ENCODE peak calls at places on chromosomes 6 and 20, in seven cellular contexts. V is HCT116, N is GM12878, X is H1, S is K562, I is SK-N-SH, J is HepG2. C is an unnamed sample.

GRCh38 chr20:8094415-8094818 is 37.6 kb upstream of the PLCB1 start:
- DNase-seq in V (no peak), N (no peak), X (no peak), S (no peak), I (no peak), J (no peak), C (peak)

GRCh38 chr6:113640046-113640445 is 217.1 kb upstream of the MARCKS start:
- DNase-seq in V (no peak), N (no peak), X (no peak), S (no peak), I (no peak), J (no peak), C (peak)

GRCh38 chr20:19992996-19993908 is 23.9 kb upstream of the NAA20 start:
- DNase-seq in V (peak), N (no peak), X (no peak), S (no peak), I (peak), J (peak), C (no peak)

GRCh38 chr20:39291301-39291700 is 329.2 kb downstream of the DHX35 start:
- DNase-seq in V (no peak), N (no peak), X (no peak), S (no peak), I (no peak), J (no peak), C (no peak)

GRCh38 chr6:70547905-70548304 is 18.8 kb upstream of the SDHAF4 start:
- DNase-seq in V (no peak), N (no peak), X (no peak), S (no peak), I (no peak), J (no peak), C (no peak)

GRCh38 chr6:166386111-166386510 is 3.4 kb upstream of the MPC1 start:
- DNase-seq in V (no peak), N (no peak), X (no peak), S (no peak), I (no peak), J (no peak), C (no peak)

GRCh38 chr6:143998686-143999085 is 9.4 kb downstream of the PLAGL1 start:
- DNase-seq in V (no peak), N (no peak), X (no peak), S (no peak), I (no peak), J (no peak), C (no peak)

GRCh38 chr6:89976141-89977020 is 82.1 kb downstream of the GJA10 start:
- DNase-seq in V (no peak), N (no peak), X (no peak), S (no peak), I (no peak), J (no peak), C (no peak)

GRCh38 chr6:159094444-159095252 is 49.9 kb upstream of the TAGAP start:
- DNase-seq in V (no peak), N (no peak), X (no peak), S (no peak), I (no peak), J (no peak), C (no peak)

GRCh38 chr6:17879224-17879623 is 108.2 kb downstream of the KIF13A start:
- DNase-seq in V (no peak), N (no peak), X (no peak), S (no peak), I (no peak), J (no peak), C (no peak)

GRCh38 chr6:75317503-75318206 is 33.1 kb upstream of the TMEM30A start:
- DNase-seq in V (no peak), N (no peak), X (no peak), S (no peak), I (no peak), J (no peak), C (no peak)

GRCh38 chr6:109236140-109237081 is 141.1 kb downstream of the CEP57L1 start:
- DNase-seq in V (no peak), N (no peak), X (peak), S (peak), I (no peak), J (peak), C (peak)

GRCh38 chr20:34904202-34904621 is 27.8 kb downstream of the ACSS2 start:
- DNase-seq in V (no peak), N (no peak), X (no peak), S (peak), I (no peak), J (no peak), C (no peak)

GRCh38 chr20:51712501-51713212 is 55.5 kb downstream of the ATP9A start:
- DNase-seq in V (peak), N (no peak), X (no peak), S (peak), I (peak), J (peak), C (peak)

GRCh38 chr20:47352332-47353223 is 3.9 kb downstream of the ZMYND8 start:
- DNase-seq in V (no peak), N (no peak), X (no peak), S (no peak), I (peak), J (no peak), C (peak)

GRCh38 chr20:8116067-8116811 is 15.8 kb upstream of the PLCB1 start:
- DNase-seq in V (no peak), N (no peak), X (no peak), S (no peak), I (no peak), J (peak), C (no peak)

GRCh38 chr20:63735859-63736718 is at the start of gene LIME1:
- DNase-seq in V (no peak), N (no peak), X (no peak), S (peak), I (peak), J (no peak), C (peak)

GRCh38 chr6:52233975-52234823 is 10.1 kb downstream of the IL17F start:
- DNase-seq in V (peak), N (no peak), X (peak), S (peak), I (peak), J (peak), C (peak)

GRCh38 chr20:6665161-6665560 is 102.3 kb upstream of the BMP2 start:
- DNase-seq in V (no peak), N (no peak), X (no peak), S (no peak), I (no peak), J (no peak), C (no peak)

GRCh38 chr6:87289571-87289970 is 32.8 kb upstream of the SMIM8 start:
- DNase-seq in V (no peak), N (no peak), X (no peak), S (no peak), I (no peak), J (no peak), C (no peak)

GRCh38 chr6:156686429-156686939 is 90.7 kb upstream of the ARID1B start:
- DNase-seq in V (no peak), N (no peak), X (no peak), S (no peak), I (peak), J (peak), C (no peak)

GRCh38 chr20:49979030-49979832 is 3.5 kb upstream of the SNAI1 start:
- DNase-seq in V (peak), N (no peak), X (no peak), S (peak), I (peak), J (peak), C (peak)

GRCh38 chr6:166257911-166258318 is 50.3 kb downstream of the PRR18 start:
- DNase-seq in V (no peak), N (no peak), X (no peak), S (no peak), I (no peak), J (no peak), C (no peak)

GRCh38 chr6:37209461-37210205 is 39.7 kb downstream of the PIM1 start:
- DNase-seq in V (no peak), N (no peak), X (no peak), S (peak), I (no peak), J (no peak), C (no peak)

GRCh38 chr20:11686900-11687543 is 230.7 kb upstream of the BTBD3 start:
- DNase-seq in V (no peak), N (no peak), X (no peak), S (no peak), I (no peak), J (no peak), C (no peak)

GRCh38 chr20:15098351-15098750 is 760.9 kb upstream of the FLRT3 start:
- DNase-seq in V (no peak), N (no peak), X (no peak), S (no peak), I (no peak), J (no peak), C (no peak)

GRCh38 chr6:39059496-39060310 is 11.1 kb downstream of the GLP1R start:
- DNase-seq in V (no peak), N (no peak), X (no peak), S (no peak), I (peak), J (no peak), C (no peak)

GRCh38 chr6:119148102-119148824 is 69.8 kb upstream of the FAM184A start:
- DNase-seq in V (peak), N (no peak), X (no peak), S (peak), I (peak), J (peak), C (peak)

GRCh38 chr6:113015249-113015648 is 668.1 kb downstream of the RFPL4B start:
- DNase-seq in V (no peak), N (no peak), X (no peak), S (no peak), I (no peak), J (no peak), C (no peak)

GRCh38 chr20:15703171-15703911 is 869.9 kb downstream of the KIF16B start:
- DNase-seq in V (no peak), N (no peak), X (no peak), S (no peak), I (no peak), J (peak), C (no peak)

GRCh38 chr6:33904050-33904827 is 100.4 kb upstream of the MLN start:
- DNase-seq in V (no peak), N (peak), X (no peak), S (peak), I (no peak), J (no peak), C (peak)

GRCh38 chr6:111552999-111553398 is 52.7 kb downstream of the TRAF3IP2 start:
- DNase-seq in V (no peak), N (no peak), X (no peak), S (no peak), I (no peak), J (no peak), C (no peak)

DNA sequence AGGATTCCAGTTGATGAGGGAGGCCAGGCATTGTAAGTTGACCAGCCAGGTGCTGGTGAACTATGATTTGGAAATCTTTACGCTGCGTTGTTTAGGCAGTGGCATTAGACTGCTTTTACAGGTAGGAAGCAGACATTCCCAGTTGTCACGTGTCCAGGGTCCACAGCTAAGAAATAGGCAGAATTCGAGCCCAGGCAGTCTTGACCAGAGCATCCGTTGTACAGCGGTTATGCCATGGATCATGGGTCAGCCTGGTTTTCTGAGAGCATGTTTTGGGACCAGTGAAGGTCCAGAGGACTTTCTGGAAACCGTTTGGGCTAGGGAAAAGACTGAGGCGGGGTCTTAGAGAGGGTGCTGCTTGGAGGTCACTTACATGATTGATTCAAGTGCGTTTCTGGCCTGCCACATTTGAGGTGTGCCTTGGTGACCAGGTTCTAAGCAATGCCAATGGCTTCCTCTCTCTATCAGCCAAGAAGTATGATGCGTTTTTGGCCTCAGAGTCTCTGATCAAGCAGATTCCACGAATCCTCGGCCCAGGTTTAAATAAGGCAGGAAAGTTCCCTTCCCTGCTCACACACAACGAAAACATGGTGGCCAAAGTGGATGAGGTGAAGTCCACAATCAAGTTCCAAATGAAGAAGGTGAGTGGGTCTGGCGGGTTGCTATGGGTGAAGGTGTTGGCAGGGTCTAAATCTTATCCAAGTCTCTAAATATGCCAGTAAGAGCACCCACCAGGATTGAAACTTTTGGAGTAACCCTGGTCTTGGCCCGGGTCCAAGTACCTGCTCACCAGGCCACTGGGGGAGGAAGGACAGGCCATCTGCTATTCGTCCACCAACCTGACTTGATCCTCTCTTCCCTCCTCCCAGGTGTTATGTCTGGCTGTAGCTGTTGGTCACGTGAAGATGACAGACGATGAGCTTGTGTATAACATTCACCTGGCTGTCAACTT is 1.8 kb downstream of the RPL10A start:
- DNase-seq in V (no peak), N (no peak), X (no peak), S (peak), I (peak), J (peak), C (peak)
- TF ChIP-seq JUND in V (no peak), N (no peak), X (no peak), S (peak), I (no peak), J (no peak), C (no peak)

DNA sequence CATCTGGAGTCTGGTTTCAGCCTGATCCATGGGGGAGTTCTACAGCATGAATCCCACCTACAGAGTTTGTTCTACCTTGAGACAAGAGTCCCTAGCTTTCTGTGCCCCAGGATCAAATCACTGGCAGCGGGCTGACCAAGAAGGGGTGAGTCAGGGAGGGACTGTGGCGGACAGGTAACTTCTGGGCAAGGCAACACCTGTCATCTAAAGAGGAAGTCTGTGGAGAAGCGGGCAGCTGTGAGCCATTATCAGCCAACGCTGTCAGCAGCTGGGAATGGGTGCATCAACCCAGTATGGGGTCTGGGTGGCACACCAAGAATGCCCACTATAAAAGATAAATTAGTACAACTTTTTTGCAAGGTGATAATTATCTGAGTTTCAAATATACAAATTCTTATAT is 45.9 kb downstream of the UBE3D start:
- DNase-seq in V (no peak), N (no peak), X (peak), S (no peak), I (no peak), J (no peak), C (no peak)
- TF ChIP-seq JUND in V (no peak), N (no peak), X (no peak), S (no peak), I (no peak), J (no peak), C (no peak)

GRCh38 chr6:44041461-44042260 is 85.6 kb downstream of the MRPL14 start:
- DNase-seq in V (peak), N (no peak), X (peak), S (peak), I (no peak), J (no peak), C (no peak)
- TF ChIP-seq JUND in V (no peak), N (no peak), X (peak), S (peak), I (peak), J (no peak), C (no peak)

DNA sequence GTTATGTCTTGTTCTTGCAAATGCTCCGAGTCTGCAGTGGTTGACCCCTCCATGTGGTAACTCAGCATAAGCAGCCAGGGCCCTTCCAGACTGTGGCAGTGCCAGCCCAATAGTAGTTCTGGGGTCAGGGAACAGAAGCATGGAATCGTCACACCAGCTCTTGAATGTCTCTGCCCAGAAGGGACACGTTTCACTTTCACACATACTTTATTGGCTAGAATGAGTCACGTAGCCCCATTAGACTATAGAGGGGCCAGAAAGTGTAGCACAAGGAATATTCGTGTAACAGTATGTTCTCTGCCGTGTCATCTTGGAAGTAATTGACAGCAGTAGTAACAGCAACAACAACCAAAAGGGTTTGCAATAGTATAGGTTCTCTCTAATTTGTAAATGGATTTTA is 254.7 kb downstream of the FARS2 start:
- DNase-seq in V (no peak), N (no peak), X (no peak), S (no peak), I (no peak), J (no peak), C (no peak)
- TF ChIP-seq JUND in V (no peak), N (no peak), X (no peak), S (no peak), I (no peak), J (no peak), C (no peak)

DNA sequence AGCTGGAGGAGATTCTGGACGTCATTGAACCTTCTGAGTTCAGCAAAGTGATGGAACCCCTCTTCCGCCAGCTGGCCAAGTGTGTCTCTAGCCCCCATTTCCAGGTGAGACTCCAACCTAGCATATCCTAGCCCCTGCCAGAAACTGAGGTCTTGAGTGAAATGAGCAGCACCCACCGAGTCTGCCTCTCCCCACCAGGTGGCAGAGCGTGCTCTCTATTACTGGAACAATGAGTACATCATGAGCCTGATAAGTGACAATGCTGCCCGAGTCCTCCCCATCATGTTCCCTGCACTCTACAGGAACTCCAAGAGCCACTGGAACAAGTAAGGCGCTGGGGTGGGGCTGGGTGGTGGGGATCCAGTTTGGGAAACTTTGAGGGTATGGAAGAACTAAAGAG is 4.6 kb downstream of the MEA1 start:
- DNase-seq in V (no peak), N (no peak), X (no peak), S (peak), I (peak), J (peak), C (peak)
- TF ChIP-seq JUND in V (no peak), N (no peak), X (no peak), S (peak), I (no peak), J (no peak), C (no peak)

GRCh38 chr20:48623906-48624265 is 203.9 kb downstream of the PREX1 start:
- DNase-seq in V (no peak), N (no peak), X (no peak), S (no peak), I (no peak), J (no peak), C (no peak)
- TF ChIP-seq JUND in V (no peak), N (no peak), X (no peak), S (no peak), I (no peak), J (no peak), C (no peak)

GRCh38 chr20:62704341-62704948 is 4.2 kb upstream of the NTSR1 start:
- DNase-seq in V (peak), N (no peak), X (no peak), S (peak), I (peak), J (peak), C (peak)
- TF ChIP-seq JUND in V (no peak), N (no peak), X (no peak), S (no peak), I (no peak), J (no peak), C (no peak)

C was measured in T47D.